ENCODE peak calls at places on chromosomes 1 and 21, in ten cellular contexts. P, Y, U, W, N, R, I, F, V and K are unnamed samples.

GRCh38 chr1:165857046-165857801 is 29.8 kb downstream of the UCK2 start:
- DNase-seq in I (no peak), R (no peak), N (no peak), W (no peak), V (peak), F (no peak), U (no peak), Y (peak), P (no peak), K (no peak)

GRCh38 chr1:44030606-44031050 is 634 bp downstream of the SLC6A9 start:
- DNase-seq in N (no peak), P (no peak), U (peak), I (no peak), R (no peak), Y (peak), V (no peak), F (no peak), W (peak), K (no peak)

GRCh38 chr1:24266398-24266941 is 52.7 kb upstream of the GRHL3 start:
- DNase-seq in Y (peak), P (no peak), V (peak), W (no peak), U (no peak), F (no peak), N (no peak), I (no peak), R (no peak), K (no peak)

GRCh38 chr1:31372961-31373896 is at the start of gene FABP3:
- DNase-seq in U (peak), V (peak), P (no peak), R (peak), F (peak), Y (peak), N (peak), W (peak), I (no peak), K (peak)

GRCh38 chr1:164504699-164505098 is 54.3 kb upstream of the PBX1 start:
- DNase-seq in Y (peak), U (no peak), F (no peak), I (no peak), N (no peak), V (no peak), R (no peak), W (no peak), P (no peak), K (no peak)

GRCh38 chr1:229431270-229432115 is 2.4 kb downstream of the ACTA1 start:
- DNase-seq in P (no peak), N (no peak), W (no peak), Y (no peak), I (no peak), U (no peak), V (no peak), R (no peak), F (no peak), K (no peak)

GRCh38 chr21:44350773-44351481 is 2.5 kb upstream of the TRPM2 start:
- DNase-seq in N (no peak), F (no peak), U (no peak), P (no peak), V (no peak), W (no peak), Y (no peak), R (no peak), I (no peak), K (no peak)

GRCh38 chr1:92461364-92462097 is 25.2 kb downstream of the GFI1 start:
- DNase-seq in Y (no peak), W (no peak), U (no peak), R (no peak), I (no peak), F (no peak), V (no peak), P (no peak), N (no peak), K (no peak)

GRCh38 chr1:64933296-64934070 is 32.9 kb downstream of the JAK1 start:
- DNase-seq in Y (peak), N (no peak), W (peak), V (peak), P (no peak), F (no peak), U (peak), R (peak), I (no peak), K (no peak)

GRCh38 chr1:15370781-15371467 is 38.8 kb upstream of the EFHD2 start:
- DNase-seq in P (no peak), U (peak), R (peak), V (no peak), N (peak), F (no peak), I (no peak), Y (peak), W (peak), K (no peak)

GRCh38 chr1:211285196-211285595 is 26.0 kb downstream of the RCOR3 start:
- DNase-seq in F (no peak), N (no peak), U (no peak), P (no peak), W (no peak), I (no peak), Y (peak), R (no peak), V (no peak), K (no peak)

GRCh38 chr1:56491441-56491840 is 87.9 kb downstream of the PLPP3 start:
- DNase-seq in W (peak), R (peak), Y (peak), N (no peak), I (no peak), U (no peak), P (no peak), V (no peak), F (no peak), K (no peak)

GRCh38 chr1:35642472-35642955 is 1.2 kb upstream of the PSMB2 start:
- DNase-seq in W (no peak), R (peak), V (no peak), F (no peak), U (peak), I (no peak), Y (no peak), P (no peak), N (no peak), K (peak)

GRCh38 chr1:169601096-169601881 is 15.0 kb upstream of the F5 start:
- DNase-seq in N (no peak), V (no peak), F (no peak), P (no peak), Y (peak), W (no peak), I (peak), R (no peak), U (no peak), K (no peak)

GRCh38 chr1:1173793-1174415 is at the start of gene TTLL10:
- DNase-seq in P (no peak), F (no peak), V (no peak), R (peak), I (no peak), Y (no peak), W (peak), U (no peak), N (no peak), K (no peak)

DNA sequence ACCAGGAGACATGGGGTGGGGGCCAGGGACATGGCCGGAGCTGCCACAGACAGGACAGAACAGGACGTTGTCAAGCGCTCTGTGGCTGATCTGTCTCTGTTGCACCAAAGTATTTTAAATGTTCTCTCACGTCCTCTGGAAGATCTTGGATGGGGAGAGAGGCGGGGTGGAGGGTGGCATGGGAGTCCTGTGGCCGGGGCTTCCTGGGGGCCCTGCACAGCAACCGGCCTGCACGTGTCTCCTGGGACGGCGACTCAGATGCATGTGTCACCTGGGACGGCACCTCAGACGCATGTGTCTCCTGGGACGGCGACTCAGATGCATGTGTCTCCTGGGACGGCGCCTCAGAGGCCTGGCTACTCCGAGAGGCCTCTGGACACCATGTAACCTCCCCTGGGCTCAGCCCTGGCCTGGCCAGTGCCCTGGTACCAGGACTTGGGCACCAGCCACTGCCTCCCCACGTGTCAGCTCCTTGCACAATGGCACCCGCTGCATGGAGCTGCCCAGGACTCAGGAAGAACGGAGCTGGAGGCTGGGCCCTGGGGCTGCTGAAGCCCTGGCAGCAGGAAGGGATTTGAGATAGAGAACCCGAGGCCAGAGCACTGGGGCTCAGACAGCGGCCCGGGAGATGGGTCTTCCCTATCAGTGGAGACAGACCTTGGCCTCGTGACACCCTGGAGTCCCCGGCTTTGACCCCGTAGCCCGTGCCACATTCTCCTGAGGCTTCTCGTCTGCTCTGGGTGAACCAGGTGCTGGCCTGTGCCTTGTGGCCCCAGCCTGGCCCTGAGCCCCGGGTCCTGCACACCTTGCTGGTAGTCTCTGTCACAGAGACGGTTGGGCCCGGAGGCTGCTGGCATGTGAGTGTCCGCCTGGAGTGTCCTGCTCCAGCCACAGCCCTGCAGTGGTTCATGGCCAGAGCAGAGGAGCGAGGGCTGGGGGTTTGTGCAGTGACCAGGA is 14.7 kb upstream of the SLC19A1 start:
- DNase-seq in W (peak), R (peak), P (no peak), V (no peak), F (no peak), U (no peak), Y (no peak), I (no peak), N (no peak), K (no peak)
- TF ChIP-seq POLR2A in W (no peak), R (no peak), P (no peak), V (no peak), F (no peak), U (no peak), Y (no peak), I (no peak), N (no peak), K (no peak)

GRCh38 chr21:34996304-34997081 is 52.6 kb downstream of the RUNX1 start:
- DNase-seq in P (no peak), I (no peak), N (no peak), F (no peak), Y (peak), R (no peak), W (no peak), V (no peak), U (peak), K (peak)
- H3K4me3 ChIP-seq in P (no peak), I (no peak), N (no peak), F (no peak), Y (no peak), R (no peak), W (no peak), V (no peak), U (no peak), K (no peak)

GRCh38 chr1:28887835-28888682 is 26.3 kb upstream of the EPB41 start:
- DNase-seq in I (no peak), Y (no peak), U (peak), P (no peak), V (no peak), F (no peak), R (peak), N (peak), W (peak), K (no peak)

GRCh38 chr1:28885982-28886730 is 28.2 kb upstream of the EPB41 start:
- DNase-seq in U (no peak), V (no peak), I (no peak), P (no peak), F (no peak), R (no peak), N (no peak), Y (no peak), W (no peak), K (no peak)

GRCh38 chr1:28885472-28885877 is 28.9 kb upstream of the EPB41 start:
- DNase-seq in I (no peak), R (no peak), W (no peak), Y (no peak), P (no peak), U (no peak), V (no peak), F (no peak), N (no peak), K (no peak)

GRCh38 chr1:28887418-28887834 is 26.9 kb upstream of the EPB41 start:
- DNase-seq in I (no peak), N (peak), V (no peak), U (peak), P (no peak), Y (no peak), F (no peak), R (peak), W (peak), K (peak)

GRCh38 chr1:28886731-28887417 is 27.5 kb upstream of the EPB41 start:
- DNase-seq in P (peak), N (peak), V (peak), R (peak), U (peak), F (peak), W (peak), Y (peak), I (peak), K (peak)
- TF ChIP-seq POLR2A in P (peak), N (no peak), V (peak), R (peak), U (peak), F (no peak), W (peak), Y (no peak), I (peak), K (no peak)

GRCh38 chr1:149917590-149918144 is at the start of gene SV2A:
- DNase-seq in W (peak), R (peak), F (no peak), V (no peak), I (no peak), N (peak), P (no peak), Y (peak), U (peak), K (no peak)
- H3K4me3 ChIP-seq in W (no peak), R (peak), F (peak), V (peak), I (peak), N (peak), P (peak), Y (peak), U (peak), K (no peak)

DNA sequence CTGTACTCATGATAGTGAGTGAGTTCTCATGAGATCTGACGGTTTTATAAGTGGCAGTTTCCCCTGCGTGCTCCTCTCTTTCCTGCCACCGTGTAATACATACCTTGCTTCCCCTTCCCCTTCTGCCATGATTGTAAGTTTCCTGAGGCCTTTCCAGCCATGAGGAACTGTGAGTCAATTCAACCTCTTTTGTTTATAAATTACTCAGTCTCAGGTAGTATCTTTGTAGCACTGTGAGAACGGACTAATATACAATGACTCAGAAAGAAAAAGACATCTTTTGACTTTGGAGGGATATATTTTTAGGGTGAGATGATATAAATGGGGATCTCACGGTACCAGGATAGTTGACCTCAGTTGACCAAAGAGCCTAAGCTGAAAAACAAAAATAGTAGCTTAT is 74.7 kb upstream of the BACH1 start:
- DNase-seq in R (no peak), Y (no peak), P (no peak), I (no peak), W (no peak), V (no peak), U (no peak), N (no peak), F (no peak), K (no peak)
- TF ChIP-seq POLR2A in R (no peak), Y (no peak), P (no peak), I (no peak), W (no peak), V (no peak), U (no peak), N (no peak), F (no peak), K (no peak)

GRCh38 chr21:41951876-41952567 is 1.8 kb downstream of the C2CD2 start:
- DNase-seq in F (no peak), U (no peak), I (no peak), N (no peak), P (no peak), V (no peak), R (peak), W (no peak), Y (no peak), K (no peak)
- H3K4me3 ChIP-seq in F (no peak), U (peak), I (peak), N (peak), P (peak), V (peak), R (peak), W (no peak), Y (peak), K (no peak)

DNA sequence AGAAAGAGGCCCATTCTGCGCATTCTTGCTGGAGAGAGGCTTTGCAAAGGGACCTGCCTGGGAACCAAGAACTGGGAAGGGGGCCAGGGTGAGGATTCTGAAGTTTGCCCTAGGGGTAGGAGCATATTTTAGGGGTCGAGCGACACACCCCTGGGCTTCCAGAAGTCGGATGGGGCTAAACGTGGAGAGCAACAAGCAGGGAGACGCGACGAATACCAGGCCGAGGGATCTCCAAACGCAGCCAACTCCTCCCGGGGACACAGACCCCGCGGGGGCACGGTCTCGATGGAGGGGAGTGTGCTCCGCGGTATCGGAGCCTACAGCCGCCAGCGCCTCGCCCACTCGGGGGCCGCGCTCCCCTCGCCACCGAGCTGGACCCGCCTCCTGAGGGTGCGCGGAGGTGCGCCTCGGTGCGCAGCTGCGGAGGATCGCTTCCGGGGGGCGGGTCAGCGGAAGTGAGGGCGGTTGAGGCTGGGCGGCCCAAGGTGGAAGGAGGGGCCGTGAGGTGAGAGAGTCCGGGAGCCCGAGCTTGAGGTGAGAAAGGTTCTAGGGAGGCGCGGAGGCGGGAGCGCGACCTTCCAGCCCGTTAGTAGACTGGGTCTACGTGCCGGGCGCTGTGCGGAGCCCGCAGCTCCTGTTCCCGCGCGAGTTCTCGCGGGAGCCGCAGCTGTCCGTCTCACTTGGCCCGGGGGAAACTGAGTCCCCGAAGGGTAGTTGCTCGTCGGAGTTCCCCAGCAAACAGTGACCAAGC is at the start of gene MTFR1L:
- DNase-seq in Y (peak), N (peak), V (peak), W (peak), P (peak), F (no peak), R (peak), U (peak), I (peak), K (peak)
- TF ChIP-seq POLR2A in Y (peak), N (peak), V (peak), W (peak), P (peak), F (peak), R (peak), U (peak), I (peak), K (peak)